ENCODE peak calls at places on chromosomes 2 and 18, in five cellular contexts. W is K562, P is HepG2, Y is SK-N-SH, V is GM12878. G is an unnamed sample.

GRCh38 chr18:46013484-46014189 is 46.5 kb upstream of the EPG5 start:
- DNase-seq in W (no peak), P (no peak), Y (no peak), V (no peak), G (no peak)

GRCh38 chr2:117997872-117998454 is 15.9 kb downstream of the CCDC93 start:
- DNase-seq in W (no peak), P (no peak), Y (no peak), V (no peak), G (no peak)

GRCh38 chr2:151833984-151834383 is 5.8 kb upstream of the ARL5A start:
- DNase-seq in W (no peak), P (no peak), Y (no peak), V (no peak), G (peak)

GRCh38 chr18:59717291-59717690 is 20.1 kb upstream of the CCBE1 start:
- DNase-seq in W (no peak), P (no peak), Y (no peak), V (no peak), G (no peak)

GRCh38 chr2:130241041-130241707 is 42.9 kb upstream of the TUBA3E start:
- DNase-seq in W (peak), P (peak), Y (no peak), V (no peak), G (no peak)

GRCh38 chr2:65778126-65778525 is 345.7 kb upstream of the SPRED2 start:
- DNase-seq in W (no peak), P (no peak), Y (no peak), V (no peak), G (no peak)

GRCh38 chr2:144780983-144781382 is 261.1 kb upstream of the ZEB2 start:
- DNase-seq in W (no peak), P (no peak), Y (no peak), V (no peak), G (peak)

GRCh38 chr2:207481924-207482323 is 47.8 kb upstream of the CREB1 start:
- DNase-seq in W (peak), P (no peak), Y (no peak), V (no peak), G (no peak)

GRCh38 chr18:13185675-13186198 is 32.8 kb upstream of the LDLRAD4 start:
- DNase-seq in W (no peak), P (no peak), Y (peak), V (no peak), G (no peak)

GRCh38 chr2:60548844-60549243 is 4.6 kb downstream of the BCL11A start:
- DNase-seq in W (no peak), P (no peak), Y (no peak), V (no peak), G (no peak)

GRCh38 chr2:142088058-142088568 is 42.7 kb downstream of the LRP1B start:
- DNase-seq in W (no peak), P (no peak), Y (no peak), V (no peak), G (no peak)

DNA sequence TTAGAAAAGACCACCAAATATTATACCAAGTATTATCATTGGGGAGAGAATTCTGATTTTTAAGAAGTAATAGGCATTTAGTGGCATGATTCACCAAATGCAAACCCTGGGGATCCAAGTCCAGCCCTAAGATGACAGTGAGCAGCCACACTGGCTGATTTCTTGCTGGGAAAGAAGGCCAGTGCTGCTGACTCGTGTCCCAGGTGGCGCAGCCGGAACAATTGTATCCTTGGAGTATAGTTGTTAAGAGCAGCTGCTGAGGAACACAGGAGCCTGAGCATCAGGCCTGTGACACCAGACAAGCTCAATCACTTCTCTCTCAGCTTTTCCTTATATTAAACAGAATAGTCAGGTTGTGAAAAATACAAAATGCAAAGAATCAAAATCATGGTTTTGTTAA is 48.5 kb downstream of the LRP1B start:
- DNase-seq in W (no peak), P (no peak), Y (no peak), V (no peak), G (no peak)
- TF ChIP-seq GABPA in W (no peak), P (no peak), Y (no peak), V (no peak), G (no peak)

DNA sequence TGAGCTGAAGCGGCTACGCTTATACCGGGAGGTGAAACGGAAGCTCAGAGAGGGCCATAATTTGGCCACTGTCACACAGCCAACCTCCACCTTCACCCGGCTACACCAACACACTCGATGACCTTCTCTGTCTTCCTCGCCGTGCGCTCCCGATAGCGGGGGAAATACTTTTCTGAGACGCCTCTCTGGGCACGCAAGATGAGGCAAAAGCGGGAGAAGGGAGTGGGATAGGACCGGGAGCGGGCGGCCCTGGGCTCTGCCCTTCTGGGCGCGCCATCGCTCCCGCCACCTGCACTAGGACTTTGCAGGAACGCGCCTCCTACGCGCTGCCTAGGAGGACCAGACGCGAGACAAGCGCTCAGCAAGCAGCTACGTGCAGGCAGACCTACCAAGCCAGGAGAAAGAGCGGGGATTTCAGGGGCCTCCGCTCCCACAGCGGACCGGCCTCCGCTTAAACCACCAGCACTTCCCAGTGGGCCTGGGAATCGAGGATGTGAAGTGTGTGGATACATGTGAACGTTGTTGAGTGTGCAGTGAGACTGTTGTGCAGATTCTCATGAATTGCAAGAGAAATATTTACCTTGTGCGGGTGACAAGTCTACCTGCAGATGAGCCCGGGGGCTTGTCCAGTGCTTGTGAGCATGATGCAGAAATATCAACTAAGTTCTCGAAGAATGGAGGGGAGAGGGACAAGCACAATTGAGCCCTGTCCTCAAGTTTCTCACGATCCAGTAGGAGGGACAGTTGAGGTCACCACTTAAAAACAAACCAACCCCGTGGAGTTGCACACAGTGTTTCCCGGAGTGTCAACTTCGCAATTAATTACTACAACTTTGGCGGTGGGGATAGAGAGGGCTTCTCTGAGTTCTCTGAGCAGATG is 11.5 kb downstream of the SIX3 start:
- DNase-seq in W (no peak), P (no peak), Y (no peak), V (no peak), G (no peak)
- H3K4me3 ChIP-seq in W (no peak), P (peak), Y (no peak), V (peak), G (no peak)

GRCh38 chr2:168699834-168700417 is 102.5 kb upstream of the NOSTRIN start:
- DNase-seq in W (no peak), P (peak), Y (peak), V (no peak), G (no peak)
- TF ChIP-seq REST in W (no peak), P (no peak), Y (no peak), V (no peak), G (no peak)

GRCh38 chr2:136874258-136874657 is 108.9 kb downstream of the THSD7B start:
- DNase-seq in W (no peak), P (peak), Y (peak), V (no peak), G (no peak)
- TF ChIP-seq GABPA in W (no peak), P (no peak), Y (no peak), V (no peak), G (no peak)

GRCh38 chr2:40451926-40452605 is at the start of gene SLC8A1:
- DNase-seq in W (no peak), P (no peak), Y (peak), V (no peak), G (peak)

GRCh38 chr2:40445467-40445866 is 6.4 kb downstream of the SLC8A1 start:
- DNase-seq in W (no peak), P (no peak), Y (no peak), V (no peak), G (no peak)

GRCh38 chr2:40448476-40449079 is 3.3 kb downstream of the SLC8A1 start:
- DNase-seq in W (no peak), P (peak), Y (peak), V (no peak), G (no peak)

GRCh38 chr2:40455661-40456060 is 3.8 kb upstream of the SLC8A1 start:
- DNase-seq in W (no peak), P (no peak), Y (no peak), V (no peak), G (peak)

DNA sequence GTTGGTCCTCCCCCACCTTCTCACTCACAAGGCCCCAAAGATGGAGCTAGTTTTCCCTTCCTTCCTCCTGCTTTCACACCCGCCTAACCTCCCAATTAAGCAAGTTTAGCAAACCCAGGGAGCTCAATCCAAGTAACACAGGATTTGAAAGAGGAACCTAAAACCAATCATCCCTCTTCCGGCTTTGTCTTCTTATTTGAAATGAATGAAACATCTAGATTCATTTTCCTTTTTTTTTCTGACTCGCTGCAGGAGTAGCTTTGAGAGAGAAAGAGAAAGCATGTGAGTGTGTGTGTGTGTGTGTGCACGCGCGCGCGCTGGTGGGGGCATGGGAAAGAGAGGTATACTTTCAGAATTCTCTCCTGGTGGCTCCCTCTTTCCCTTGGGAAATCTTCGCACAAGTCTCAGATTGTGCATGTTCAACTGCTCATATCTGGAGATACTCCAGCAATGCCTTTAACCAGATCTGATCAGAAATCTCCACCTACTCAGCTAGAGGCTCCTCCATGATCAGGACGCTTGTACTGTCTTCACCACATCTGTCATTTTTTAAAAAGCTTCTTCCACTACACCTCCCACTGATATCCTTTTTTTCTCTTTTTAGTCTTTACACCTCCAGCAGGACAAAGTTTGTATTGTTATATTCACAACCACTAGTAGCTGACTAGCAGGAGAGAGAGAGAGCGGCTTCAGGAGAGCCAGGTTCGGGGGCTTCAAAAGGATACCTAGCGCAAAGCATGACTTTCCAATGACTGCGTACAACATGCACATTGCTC is 1.6 kb downstream of the SLC8A1 start:
- DNase-seq in W (no peak), P (no peak), Y (peak), V (no peak), G (peak)
- H3K4me3 ChIP-seq in W (no peak), P (no peak), Y (peak), V (no peak), G (peak)